ENCODE peak calls at places on chromosomes 13 and 19, in four cellular contexts. O is T-helper 17 cell; H is NCI-H187 treated with DMSO at 0.1 percent for 48 hours; R is activated naive CD4-positive, alpha-beta T cell treated with anti-CD3 and anti-CD28 coated beads for 36 hours. L is an unnamed sample.

GRCh38 chr19:55344444-55344843 is 4.8 kb downstream of the KMT5C start:
- DNase-seq in R (no peak), O (no peak), H (no peak), L (no peak)

GRCh38 chr13:107799001-107799400 is 416.3 kb downstream of the LIG4 start:
- DNase-seq in H (no peak), R (no peak), O (no peak), L (no peak)

GRCh38 chr19:4568884-4569283 is 9.4 kb upstream of the SEMA6B start:
- DNase-seq in R (no peak), O (no peak), H (no peak), L (no peak)

GRCh38 chr13:30898721-30899188 is 7.3 kb upstream of the MEDAG start:
- DNase-seq in R (peak), H (no peak), O (no peak), L (no peak)

GRCh38 chr13:32300920-32301319 is 14.2 kb downstream of the ZAR1L start:
- DNase-seq in O (no peak), H (no peak), R (peak), L (no peak)

GRCh38 chr13:77521595-77522367 is 13.7 kb upstream of the SCEL start:
- DNase-seq in R (no peak), O (no peak), H (no peak), L (no peak)

GRCh38 chr13:25249001-25249543 is 38.2 kb downstream of the MTMR6 start:
- DNase-seq in H (no peak), O (no peak), R (no peak), L (no peak)

GRCh38 chr19:41373993-41374392 is 2.3 kb upstream of the TMEM91 start:
- DNase-seq in H (no peak), R (no peak), O (no peak), L (peak)

GRCh38 chr13:98486412-98486811 is 90.5 kb downstream of the STK24 start:
- DNase-seq in R (no peak), O (no peak), H (no peak), L (no peak)

GRCh38 chr19:41871573-41872383 is 5.3 kb upstream of the CD79A start:
- DNase-seq in O (peak), H (no peak), R (peak), L (no peak)

GRCh38 chr13:112034846-112035245 is 32.1 kb upstream of the SOX1 start:
- DNase-seq in H (no peak), R (no peak), O (no peak), L (no peak)

GRCh38 chr19:51830263-51830662 is 35.3 kb downstream of the FPR3 start:
- DNase-seq in O (no peak), R (no peak), H (no peak), L (no peak)

GRCh38 chr19:28424041-28424440 is 788.9 kb downstream of the UQCRFS1 start:
- DNase-seq in O (no peak), H (no peak), R (no peak), L (no peak)

GRCh38 chr13:105991131-105991530 is 544.3 kb downstream of the EFNB2 start:
- DNase-seq in O (no peak), H (no peak), R (no peak), L (no peak)

GRCh38 chr13:78772933-78773332 is 114.0 kb upstream of the OBI1 start:
- DNase-seq in O (no peak), H (no peak), R (no peak), L (no peak)

GRCh38 chr13:90552702-90553101 is 794.8 kb upstream of the MIR17HG start:
- DNase-seq in H (no peak), O (no peak), R (no peak), L (no peak)

GRCh38 chr19:35061583-35062373 is 20.3 kb downstream of the HPN start:
- DNase-seq in O (no peak), R (no peak), H (no peak), L (no peak)

GRCh38 chr13:110471833-110472162 is 89.7 kb downstream of the RAB20 start:
- DNase-seq in H (no peak), O (no peak), R (no peak), L (no peak)

GRCh38 chr19:54473071-54473941 is at the start of gene CDC42EP5:
- DNase-seq in R (no peak), H (no peak), O (no peak), L (no peak)

GRCh38 chr13:113044431-113045114 is 61.0 kb upstream of the F7 start:
- DNase-seq in O (no peak), R (no peak), H (no peak), L (no peak)

GRCh38 chr19:13043285-13043684 is 48.0 kb downstream of the NFIX start:
- DNase-seq in H (no peak), O (no peak), R (no peak), L (no peak)

GRCh38 chr13:21979156-21979819 is 308.4 kb downstream of the FGF9 start:
- DNase-seq in O (no peak), H (no peak), R (no peak), L (no peak)

GRCh38 chr13:78595458-78595818 is 7.9 kb downstream of the POU4F1 start:
- DNase-seq in R (no peak), O (no peak), H (no peak), L (no peak)

GRCh38 chr19:49850487-49851342 is at the start of gene PTOV1:
- DNase-seq in O (peak), H (peak), R (peak), L (peak)

GRCh38 chr13:40251343-40252032 is 415.0 kb downstream of the FOXO1 start:
- DNase-seq in R (peak), H (no peak), O (no peak), L (no peak)

GRCh38 chr19:29537601-29538000 is 11.8 kb downstream of the VSTM2B start:
- DNase-seq in H (no peak), O (no peak), R (no peak), L (no peak)

GRCh38 chr13:97660488-97661086 is 226.6 kb downstream of the RAP2A start:
- DNase-seq in R (no peak), H (no peak), O (no peak), L (no peak)

GRCh38 chr13:113743366-113744195 is 15.4 kb upstream of the TMEM255B start:
- DNase-seq in R (no peak), O (no peak), H (no peak), L (no peak)

L was measured in NCI-H2081 treated with DMSO at 0.1 percent for 48 hours.